ENCODE peak calls at places on chromosomes 6 and 20, in four cellular contexts. One of them, this sample, is unnamed.

GRCh38 chr20:47487175-47487917 is 14.3 kb upstream of the NCOA3 start:
- DNase-seq in SK-N-SH: no peak
- DNase-seq in GM12878: peak
- DNase-seq in K562: peak
- DNase-seq in this sample: peak

GRCh38 chr6:116221067-116221466 is 32.8 kb downstream of the TSPYL4 start:
- DNase-seq in SK-N-SH: no peak
- DNase-seq in GM12878: no peak
- DNase-seq in K562: no peak
- DNase-seq in this sample: peak

GRCh38 chr6:47794577-47795135 is 12.8 kb downstream of the OPN5 start:
- DNase-seq in SK-N-SH: no peak
- DNase-seq in GM12878: no peak
- DNase-seq in K562: no peak
- DNase-seq in this sample: no peak

GRCh38 chr6:146997062-146997461 is 207.2 kb upstream of the STXBP5 start:
- DNase-seq in SK-N-SH: no peak
- DNase-seq in GM12878: no peak
- DNase-seq in K562: no peak
- DNase-seq in this sample: peak

GRCh38 chr20:32474967-32475819 is 109.9 kb downstream of the NOL4L start:
- DNase-seq in SK-N-SH: peak
- DNase-seq in GM12878: no peak
- DNase-seq in K562: peak
- DNase-seq in this sample: peak

GRCh38 chr6:137370871-137371633 is 123.1 kb downstream of the OLIG3 start:
- DNase-seq in SK-N-SH: no peak
- DNase-seq in GM12878: peak
- DNase-seq in K562: no peak
- DNase-seq in this sample: no peak

GRCh38 chr6:36577298-36577697 is 16.9 kb upstream of the SRSF3 start:
- DNase-seq in SK-N-SH: no peak
- DNase-seq in GM12878: no peak
- DNase-seq in K562: peak
- DNase-seq in this sample: peak

GRCh38 chr6:163935158-163935762 is 520.7 kb downstream of the QKI start:
- DNase-seq in SK-N-SH: no peak
- DNase-seq in GM12878: no peak
- DNase-seq in K562: no peak
- DNase-seq in this sample: peak

GRCh38 chr20:62952373-62953166 is at the start of gene SLC17A9:
- DNase-seq in SK-N-SH: no peak
- DNase-seq in GM12878: peak
- DNase-seq in K562: no peak
- DNase-seq in this sample: peak

GRCh38 chr20:62430871-62431447 is 3.6 kb upstream of the RBBP8NL start:
- DNase-seq in SK-N-SH: no peak
- DNase-seq in GM12878: no peak
- DNase-seq in K562: no peak
- DNase-seq in this sample: no peak

GRCh38 chr20:56215115-56215514 is 33.4 kb upstream of the MC3R start:
- DNase-seq in SK-N-SH: no peak
- DNase-seq in GM12878: no peak
- DNase-seq in K562: no peak
- DNase-seq in this sample: no peak

GRCh38 chr6:111586554-111586953 is 19.1 kb downstream of the TRAF3IP2 start:
- DNase-seq in SK-N-SH: no peak
- DNase-seq in GM12878: no peak
- DNase-seq in K562: no peak
- DNase-seq in this sample: no peak

GRCh38 chr20:39298116-39298515 is 336.0 kb downstream of the DHX35 start:
- DNase-seq in SK-N-SH: no peak
- DNase-seq in GM12878: no peak
- DNase-seq in K562: no peak
- DNase-seq in this sample: no peak

GRCh38 chr6:43491750-43492661 is 14.6 kb downstream of the TJAP1 start:
- DNase-seq in SK-N-SH: peak
- DNase-seq in GM12878: no peak
- DNase-seq in K562: no peak
- DNase-seq in this sample: peak

GRCh38 chr20:56859039-56859750 is 230.1 kb downstream of the TFAP2C start:
- DNase-seq in SK-N-SH: no peak
- DNase-seq in GM12878: no peak
- DNase-seq in K562: no peak
- DNase-seq in this sample: no peak

GRCh38 chr6:142302427-142303190 is 802 bp downstream of the ADGRG6 start:
- DNase-seq in SK-N-SH: no peak
- DNase-seq in GM12878: no peak
- DNase-seq in K562: no peak
- DNase-seq in this sample: peak

GRCh38 chr20:62636446-62636845 is 5.9 kb upstream of the SLCO4A1 start:
- DNase-seq in SK-N-SH: no peak
- DNase-seq in GM12878: no peak
- DNase-seq in K562: no peak
- DNase-seq in this sample: no peak

GRCh38 chr6:42960243-42961019 is at the start of gene GNMT:
- DNase-seq in SK-N-SH: peak
- DNase-seq in GM12878: no peak
- DNase-seq in K562: no peak
- DNase-seq in this sample: no peak

GRCh38 chr6:32146687-32147086 is 5.1 kb downstream of the PRRT1 start:
- DNase-seq in SK-N-SH: no peak
- DNase-seq in GM12878: no peak
- DNase-seq in K562: no peak
- DNase-seq in this sample: no peak

GRCh38 chr20:43658068-43658722 is 8.7 kb upstream of the MYBL2 start:
- DNase-seq in SK-N-SH: no peak
- DNase-seq in GM12878: no peak
- DNase-seq in K562: peak
- DNase-seq in this sample: peak

GRCh38 chr6:111805511-111806181 is 67.6 kb downstream of the FYN start:
- DNase-seq in SK-N-SH: no peak
- DNase-seq in GM12878: peak
- DNase-seq in K562: no peak
- DNase-seq in this sample: peak

GRCh38 chr20:3696745-3697587 is 15.2 kb upstream of the ADAM33 start:
- DNase-seq in SK-N-SH: no peak
- DNase-seq in GM12878: no peak
- DNase-seq in K562: no peak
- DNase-seq in this sample: no peak

GRCh38 chr6:109304284-109305015 is 77.8 kb downstream of the CD164 start:
- DNase-seq in SK-N-SH: no peak
- DNase-seq in GM12878: no peak
- DNase-seq in K562: peak
- DNase-seq in this sample: no peak

GRCh38 chr20:62824476-62825287 is 7.8 kb downstream of the COL9A3 start:
- DNase-seq in SK-N-SH: peak
- DNase-seq in GM12878: no peak
- DNase-seq in K562: peak
- DNase-seq in this sample: no peak

GRCh38 chr6:41675992-41676391 is 37.7 kb downstream of the MDFI start:
- DNase-seq in SK-N-SH: no peak
- DNase-seq in GM12878: no peak
- DNase-seq in K562: no peak
- DNase-seq in this sample: no peak

GRCh38 chr20:63083831-63084562 is 77.2 kb upstream of the BHLHE23 start:
- DNase-seq in SK-N-SH: no peak
- DNase-seq in GM12878: no peak
- DNase-seq in K562: no peak
- DNase-seq in this sample: no peak

GRCh38 chr6:131362070-131362469 is 211.0 kb upstream of the ARG1 start:
- DNase-seq in SK-N-SH: no peak
- DNase-seq in GM12878: no peak
- DNase-seq in K562: no peak
- DNase-seq in this sample: no peak

GRCh38 chr6:32625137-32625536 is 12.1 kb upstream of the HLA-DQA1 start:
- DNase-seq in SK-N-SH: no peak
- DNase-seq in GM12878: no peak
- DNase-seq in K562: no peak
- DNase-seq in this sample: no peak

GRCh38 chr20:11368965-11369711 is 548.6 kb upstream of the BTBD3 start:
- DNase-seq in SK-N-SH: no peak
- DNase-seq in GM12878: no peak
- DNase-seq in K562: no peak
- DNase-seq in this sample: no peak

GRCh38 chr6:26257272-26257671 is 107.7 kb upstream of the BTN3A2 start:
- DNase-seq in SK-N-SH: no peak
- DNase-seq in GM12878: no peak
- DNase-seq in K562: no peak
- DNase-seq in this sample: no peak

GRCh38 chr6:142155895-142156757 is 9.1 kb downstream of the VTA1 start:
- DNase-seq in SK-N-SH: peak
- DNase-seq in GM12878: no peak
- DNase-seq in K562: peak
- DNase-seq in this sample: peak

GRCh38 chr6:87697581-87698552 is 4.2 kb downstream of the AKIRIN2 start:
- DNase-seq in SK-N-SH: peak
- DNase-seq in GM12878: no peak
- DNase-seq in K562: no peak
- DNase-seq in this sample: peak

GRCh38 chr20:54477556-54477955 is 2.2 kb downstream of the DOK5 start:
- DNase-seq in SK-N-SH: no peak
- DNase-seq in GM12878: no peak
- DNase-seq in K562: no peak
- DNase-seq in this sample: peak

GRCh38 chr20:54477134-54477533 is 1.7 kb downstream of the DOK5 start:
- DNase-seq in SK-N-SH: no peak
- DNase-seq in GM12878: no peak
- DNase-seq in K562: no peak
- DNase-seq in this sample: no peak

GRCh38 chr20:54475334-54476287 is at the start of gene DOK5:
- DNase-seq in SK-N-SH: peak
- DNase-seq in GM12878: no peak
- DNase-seq in K562: no peak
- DNase-seq in this sample: peak

GRCh38 chr20:54474866-54475265 is 527 bp upstream of the DOK5 start:
- DNase-seq in SK-N-SH: no peak
- DNase-seq in GM12878: no peak
- DNase-seq in K562: no peak
- DNase-seq in this sample: no peak

DNA sequence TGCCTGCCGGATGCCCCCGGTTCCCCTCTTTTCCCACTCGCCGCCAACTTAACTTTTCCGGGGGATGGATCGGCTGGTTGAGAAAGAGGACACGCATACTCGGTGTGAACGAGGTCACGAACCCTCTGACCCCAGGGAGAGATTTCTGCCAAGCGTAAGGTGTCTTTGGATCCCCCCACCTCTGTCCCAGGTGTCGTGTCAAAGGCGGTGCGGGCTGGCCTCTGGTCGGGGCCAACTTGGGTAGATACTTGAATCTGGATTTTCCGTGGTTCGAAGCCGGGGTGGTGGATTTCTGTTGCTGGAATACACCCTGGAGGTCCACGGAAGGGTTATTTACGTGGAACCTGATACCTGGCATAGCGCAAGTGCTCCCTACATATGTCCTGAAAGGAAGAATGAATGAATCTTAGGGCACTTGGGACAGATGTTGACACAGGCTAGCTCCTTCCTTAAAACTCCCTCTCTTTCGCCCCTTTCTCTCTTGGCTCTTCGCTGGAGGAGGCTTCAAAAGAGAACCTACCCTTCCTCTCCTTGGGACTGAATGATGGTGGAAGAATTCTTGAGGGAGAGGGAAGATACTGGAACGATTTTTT is 1.0 kb downstream of the DOK5 start:
- DNase-seq in SK-N-SH: no peak
- DNase-seq in GM12878: no peak
- DNase-seq in K562: no peak
- DNase-seq in this sample: no peak
- TF ChIP-seq MXI1 in SK-N-SH: no peak
- TF ChIP-seq MXI1 in GM12878: no peak
- TF ChIP-seq MXI1 in K562: no peak
- TF ChIP-seq MXI1 in this sample: no peak

GRCh38 chr20:8254911-8255582 is 123.0 kb downstream of the PLCB1 start:
- DNase-seq in SK-N-SH: no peak
- DNase-seq in GM12878: no peak
- DNase-seq in K562: no peak
- DNase-seq in this sample: peak
- TF ChIP-seq RCOR1 in SK-N-SH: no peak
- TF ChIP-seq RCOR1 in GM12878: no peak
- TF ChIP-seq RCOR1 in K562: no peak
- TF ChIP-seq RCOR1 in this sample: no peak

GRCh38 chr6:162306616-162307015 is 420.9 kb downstream of the PRKN start:
- DNase-seq in SK-N-SH: no peak
- DNase-seq in GM12878: no peak
- DNase-seq in K562: no peak
- DNase-seq in this sample: no peak

GRCh38 chr6:162301128-162301527 is 426.4 kb downstream of the PRKN start:
- DNase-seq in SK-N-SH: no peak
- DNase-seq in GM12878: no peak
- DNase-seq in K562: no peak
- DNase-seq in this sample: no peak
- TF ChIP-seq MXI1 in SK-N-SH: no peak
- TF ChIP-seq MXI1 in GM12878: no peak
- TF ChIP-seq MXI1 in K562: no peak
- TF ChIP-seq MXI1 in this sample: no peak

GRCh38 chr20:6600336-6600735 is 167.2 kb upstream of the BMP2 start:
- DNase-seq in SK-N-SH: no peak
- DNase-seq in GM12878: no peak
- DNase-seq in K562: no peak
- DNase-seq in this sample: no peak
- TF ChIP-seq RCOR1 in SK-N-SH: no peak
- TF ChIP-seq RCOR1 in GM12878: no peak
- TF ChIP-seq RCOR1 in K562: no peak
- TF ChIP-seq RCOR1 in this sample: no peak

DNA sequence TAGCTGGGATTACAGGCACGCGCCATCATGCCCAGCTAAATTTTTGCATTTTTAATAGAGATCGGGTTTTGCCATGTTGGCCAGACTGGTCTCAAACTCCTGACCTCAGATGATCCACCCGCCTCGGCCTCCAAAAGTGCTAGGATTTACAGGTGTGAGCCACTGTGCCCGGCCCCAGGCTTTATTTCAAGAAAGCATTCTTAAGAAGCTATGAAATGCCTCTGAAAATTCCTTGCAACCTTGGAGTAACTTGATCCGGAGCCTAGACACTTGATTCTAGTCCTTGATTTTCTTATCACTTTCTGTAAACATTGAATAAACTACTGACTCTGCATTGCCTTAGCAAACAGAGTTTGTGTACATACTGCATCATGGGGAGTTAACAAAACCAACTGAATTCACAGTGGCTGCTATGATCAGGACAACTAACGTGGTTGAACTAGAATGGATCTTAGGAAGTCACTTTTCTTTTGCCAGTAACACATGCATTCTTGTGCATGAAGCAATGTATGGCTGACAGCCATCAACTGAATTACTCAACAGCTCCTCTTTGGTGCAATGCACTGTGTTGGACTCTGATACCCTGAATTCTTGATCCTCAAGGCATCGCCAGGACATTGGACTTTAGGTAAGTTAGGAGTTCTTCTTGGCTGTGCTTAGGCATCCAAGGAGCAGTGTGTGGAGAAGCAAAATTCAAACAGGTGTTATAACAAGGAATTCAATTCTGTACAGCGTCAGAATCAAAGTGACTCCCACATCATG is 102.8 kb upstream of the TMEM170B start:
- DNase-seq in SK-N-SH: no peak
- DNase-seq in GM12878: no peak
- DNase-seq in K562: no peak
- DNase-seq in this sample: peak
- TF ChIP-seq MXI1 in SK-N-SH: no peak
- TF ChIP-seq MXI1 in GM12878: no peak
- TF ChIP-seq MXI1 in K562: no peak
- TF ChIP-seq MXI1 in this sample: peak

GRCh38 chr20:37430778-37431460 is 85.0 kb downstream of the SRC start:
- DNase-seq in SK-N-SH: no peak
- DNase-seq in GM12878: no peak
- DNase-seq in K562: no peak
- DNase-seq in this sample: no peak
- TF ChIP-seq RCOR1 in SK-N-SH: no peak
- TF ChIP-seq RCOR1 in GM12878: no peak
- TF ChIP-seq RCOR1 in K562: no peak
- TF ChIP-seq RCOR1 in this sample: no peak